ENCODE peak calls at places on chromosomes 6 and 20, in seven cellular contexts. X, W, K, L, Q, M and T are unnamed samples.

GRCh38 chr6:141552031-141552430 is 580.7 kb upstream of the GJE1 start:
- DNase-seq in X (no peak), W (no peak), K (peak), L (no peak), Q (no peak), M (peak), T (no peak)

GRCh38 chr20:6680854-6681253 is 86.6 kb upstream of the BMP2 start:
- DNase-seq in X (no peak), W (no peak), K (no peak), L (no peak), Q (no peak), M (no peak), T (no peak)

GRCh38 chr20:5658897-5659296 is 91.3 kb upstream of the SHLD1 start:
- DNase-seq in X (no peak), W (no peak), K (peak), L (no peak), Q (peak), M (peak), T (peak)

GRCh38 chr20:32605167-32605656 is 20.1 kb upstream of the NOL4L start:
- DNase-seq in X (no peak), W (peak), K (peak), L (no peak), Q (no peak), M (peak), T (no peak)

GRCh38 chr6:134525190-134525868 is 207.4 kb upstream of the SGK1 start:
- DNase-seq in X (no peak), W (no peak), K (no peak), L (no peak), Q (no peak), M (no peak), T (no peak)

GRCh38 chr20:25676164-25676809 is 20.4 kb downstream of the ZNF337 start:
- DNase-seq in X (no peak), W (no peak), K (peak), L (no peak), Q (no peak), M (peak), T (no peak)

GRCh38 chr6:26366504-26366903 is 1.5 kb downstream of the BTN3A2 start:
- DNase-seq in X (no peak), W (no peak), K (peak), L (peak), Q (no peak), M (peak), T (no peak)

GRCh38 chr6:8080338-8081151 is 16.4 kb upstream of the BLOC1S5 start:
- DNase-seq in X (no peak), W (no peak), K (peak), L (no peak), Q (no peak), M (peak), T (no peak)

GRCh38 chr20:10596726-10597125 is 77.1 kb downstream of the JAG1 start:
- DNase-seq in X (no peak), W (no peak), K (peak), L (no peak), Q (peak), M (peak), T (no peak)

GRCh38 chr6:2931055-2931454 is 27.9 kb upstream of the SERPINB9 start:
- DNase-seq in X (no peak), W (no peak), K (no peak), L (no peak), Q (no peak), M (no peak), T (no peak)

GRCh38 chr6:2934057-2934456 is 30.9 kb upstream of the SERPINB9 start:
- DNase-seq in X (no peak), W (no peak), K (no peak), L (no peak), Q (no peak), M (no peak), T (no peak)

GRCh38 chr6:2937627-2938003 is 33.8 kb downstream of the SERPINB6 start:
- DNase-seq in X (no peak), W (no peak), K (no peak), L (no peak), Q (no peak), M (no peak), T (no peak)

GRCh38 chr6:2935566-2936291 is 32.6 kb upstream of the SERPINB9 start:
- DNase-seq in X (no peak), W (no peak), K (no peak), L (no peak), Q (no peak), M (no peak), T (no peak)

DNA sequence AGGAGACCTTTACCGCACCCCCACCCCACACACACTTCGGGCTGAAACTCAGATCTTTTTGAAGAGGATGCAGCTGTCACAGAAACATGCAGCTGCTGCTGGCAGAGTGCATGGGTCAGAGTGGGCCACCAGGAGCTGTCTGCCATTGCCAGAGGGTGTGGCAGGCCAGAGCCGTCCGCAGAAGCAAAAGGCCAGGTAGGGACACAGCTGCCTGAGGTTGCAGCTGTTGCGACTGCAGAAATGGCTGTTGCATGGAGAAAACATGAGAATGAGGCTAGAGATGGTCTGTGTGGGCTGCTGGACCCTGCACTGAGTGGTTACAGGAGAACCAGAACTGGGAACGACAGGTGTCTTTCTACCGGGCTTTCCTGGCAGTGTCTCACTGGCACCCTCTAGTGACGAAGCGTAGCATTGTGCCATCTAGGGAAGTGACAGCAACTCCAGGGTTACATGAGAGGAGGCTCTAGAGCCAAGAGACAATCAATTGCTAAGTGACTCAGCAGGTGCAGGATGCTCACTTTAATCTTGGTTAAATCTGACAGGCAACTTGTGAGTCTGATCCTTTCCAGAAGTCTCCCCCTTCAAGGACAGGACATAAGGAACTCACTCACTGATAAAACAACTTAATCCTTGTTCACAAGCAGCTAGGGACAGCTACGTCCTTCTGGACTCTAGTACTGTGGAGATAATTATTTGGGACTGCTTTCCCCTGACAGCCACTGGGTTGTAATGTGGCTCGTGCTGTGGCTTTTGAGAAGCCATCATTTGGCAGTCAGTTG is 29.1 kb upstream of the SERPINB9 start:
- DNase-seq in X (peak), W (peak), K (peak), L (peak), Q (peak), M (peak), T (peak)
- H3K4me3 ChIP-seq in X (peak), W (no peak), K (no peak), L (no peak), Q (no peak), M (no peak), T (no peak)

GRCh38 chr6:29633532-29633901 is 534 bp upstream of the GABBR1 start:
- DNase-seq in X (no peak), W (no peak), K (no peak), L (no peak), Q (no peak), M (peak), T (no peak)

GRCh38 chr6:29632789-29633531 is at the start of gene GABBR1:
- DNase-seq in X (peak), W (peak), K (peak), L (peak), Q (peak), M (peak), T (peak)

GRCh38 chr6:29629571-29629970 is 3.4 kb downstream of the GABBR1 start:
- DNase-seq in X (no peak), W (no peak), K (peak), L (no peak), Q (no peak), M (no peak), T (no peak)

GRCh38 chr6:29631860-29632731 is 887 bp downstream of the GABBR1 start:
- DNase-seq in X (peak), W (peak), K (peak), L (peak), Q (peak), M (peak), T (no peak)

GRCh38 chr6:29631209-29631810 is 1.7 kb downstream of the GABBR1 start:
- DNase-seq in X (no peak), W (peak), K (no peak), L (no peak), Q (no peak), M (no peak), T (no peak)
- H3K4me3 ChIP-seq in X (peak), W (peak), K (peak), L (no peak), Q (no peak), M (peak), T (no peak)

DNA sequence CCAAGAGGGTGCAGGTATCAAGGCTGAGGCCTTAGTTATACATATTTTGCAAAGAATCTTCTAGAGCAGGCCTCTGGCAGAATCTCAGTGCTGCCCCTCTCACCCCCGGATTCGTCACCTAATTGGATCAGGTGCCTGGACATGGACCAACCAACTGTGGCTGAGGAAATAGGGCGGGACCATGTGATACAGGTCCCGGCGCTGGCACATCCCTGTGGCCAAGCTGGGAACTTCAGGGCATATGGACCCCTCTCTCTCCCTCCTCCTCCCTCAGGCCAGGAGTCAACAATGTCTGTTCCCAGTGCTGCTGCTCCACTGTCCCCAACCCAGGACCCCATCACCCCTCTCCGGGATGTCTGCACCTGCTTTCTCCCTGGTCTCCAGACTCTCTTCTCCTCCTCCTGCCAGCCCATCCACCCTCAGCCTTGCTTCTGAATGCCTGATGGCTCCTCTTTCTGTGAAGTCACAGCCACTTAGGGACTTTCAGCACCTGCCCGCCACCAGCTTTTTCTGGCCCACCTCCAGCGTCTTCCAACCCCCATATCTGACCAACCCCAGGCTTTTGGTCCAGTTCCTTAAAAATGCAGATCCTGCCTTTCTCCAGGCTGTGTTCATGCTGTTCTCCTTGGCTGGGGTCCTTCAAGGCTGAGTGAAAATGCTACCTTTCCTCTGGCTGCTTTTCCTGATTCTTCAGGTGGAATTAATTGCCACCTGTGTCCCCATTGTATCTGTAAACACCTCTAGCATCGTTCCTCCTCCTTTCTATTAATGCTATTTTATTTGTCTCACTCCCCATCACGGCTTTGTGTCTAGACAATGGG is 19.0 kb upstream of the MLN start:
- DNase-seq in X (no peak), W (peak), K (peak), L (peak), Q (peak), M (peak), T (peak)
- H3K4me3 ChIP-seq in X (no peak), W (no peak), K (no peak), L (no peak), Q (no peak), M (no peak), T (no peak)

DNA sequence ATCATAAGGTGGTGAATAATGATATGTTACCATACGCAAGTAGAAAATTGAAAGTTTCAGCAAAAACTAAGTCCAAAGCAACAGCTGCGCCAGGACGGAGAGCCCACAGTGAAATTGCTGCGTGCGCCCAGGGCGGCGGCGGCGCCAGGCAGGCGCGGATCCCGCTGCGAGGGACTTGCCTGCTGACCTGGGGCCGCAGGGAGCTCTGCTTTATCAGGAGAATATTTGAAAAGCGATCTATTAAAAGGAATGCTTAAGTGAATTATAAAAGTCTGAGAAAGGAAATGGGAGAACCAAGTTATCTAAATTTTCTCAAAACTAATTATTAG is 85.4 kb downstream of the THBS2 start:
- DNase-seq in X (no peak), W (peak), K (no peak), L (no peak), Q (no peak), M (no peak), T (no peak)
- H3K4me3 ChIP-seq in X (no peak), W (no peak), K (no peak), L (no peak), Q (no peak), M (no peak), T (no peak)

GRCh38 chr20:44542902-44543301 is 21.0 kb upstream of the SERINC3 start:
- DNase-seq in X (no peak), W (no peak), K (no peak), L (no peak), Q (no peak), M (no peak), T (no peak)

GRCh38 chr20:44544178-44544719 is 22.4 kb upstream of the SERINC3 start:
- DNase-seq in X (no peak), W (no peak), K (no peak), L (no peak), Q (no peak), M (no peak), T (no peak)

GRCh38 chr20:44541957-44542356 is 20.1 kb upstream of the SERINC3 start:
- DNase-seq in X (no peak), W (no peak), K (peak), L (no peak), Q (no peak), M (no peak), T (no peak)

GRCh38 chr20:44540834-44541233 is 19.0 kb upstream of the SERINC3 start:
- DNase-seq in X (no peak), W (no peak), K (peak), L (no peak), Q (no peak), M (peak), T (no peak)

GRCh38 chr20:44543345-44543744 is 21.5 kb upstream of the SERINC3 start:
- DNase-seq in X (no peak), W (no peak), K (no peak), L (no peak), Q (no peak), M (no peak), T (no peak)
- H3K4me3 ChIP-seq in X (no peak), W (no peak), K (no peak), L (no peak), Q (no peak), M (no peak), T (no peak)

GRCh38 chr6:1075444-1075843 is 236.5 kb upstream of the FOXQ1 start:
- DNase-seq in X (no peak), W (no peak), K (no peak), L (no peak), Q (no peak), M (no peak), T (no peak)
- H3K4me3 ChIP-seq in X (no peak), W (no peak), K (no peak), L (no peak), Q (no peak), M (no peak), T (no peak)

GRCh38 chr6:166586424-166587156 is at the start of gene RAMACL:
- DNase-seq in X (no peak), W (peak), K (no peak), L (peak), Q (peak), M (peak), T (peak)
- H3K4me3 ChIP-seq in X (no peak), W (no peak), K (no peak), L (no peak), Q (no peak), M (no peak), T (no peak)